ENCODE peak calls at places on chromosomes 7 and 10, in six cellular contexts. K is lower lobe of right lung, M is psoas muscle, S is Karpas-422, T is fibroblast of lung, Q is heart right ventricle. L is an unnamed sample.

GRCh38 chr10:124000792-124001201 is 92.6 kb downstream of the CHST15 start:
- DNase-seq in T (no peak), Q (no peak), K (no peak), S (no peak), M (no peak), L (peak; percentile 63)

GRCh38 chr10:119962837-119963236 is 70.3 kb downstream of the SEC23IP start:
- DNase-seq in T (no peak), M (no peak), Q (no peak), S (no peak), K (no peak), L (no peak)

GRCh38 chr7:101108961-101109360 is 17.9 kb upstream of the SERPINE1 start:
- DNase-seq in K (no peak), S (no peak), M (no peak), T (no peak), Q (no peak), L (no peak)

GRCh38 chr10:130729876-130730275 is 581.6 kb downstream of the TCERG1L start:
- DNase-seq in Q (no peak), K (no peak), S (no peak), T (no peak), M (no peak), L (no peak)

GRCh38 chr7:133761459-133761858 is 365.7 kb upstream of the LRGUK start:
- DNase-seq in M (no peak), K (no peak), T (no peak), S (no peak), Q (no peak), L (no peak)

GRCh38 chr7:135168001-135168400 is 2.5 kb downstream of the CYREN start:
- DNase-seq in S (no peak), Q (no peak), K (peak; percentile 70), M (peak; percentile 84), T (no peak), L (no peak)

GRCh38 chr10:42992156-42992956 is 84.5 kb upstream of the RET start:
- DNase-seq in K (no peak), M (peak; percentile 33), T (no peak), Q (no peak), S (no peak), L (no peak)

GRCh38 chr10:24207781-24208611 is 942 bp upstream of the KIAA1217 start:
- DNase-seq in S (no peak), Q (no peak), T (peak; percentile 30), M (no peak), K (no peak), L (no peak)

DNA sequence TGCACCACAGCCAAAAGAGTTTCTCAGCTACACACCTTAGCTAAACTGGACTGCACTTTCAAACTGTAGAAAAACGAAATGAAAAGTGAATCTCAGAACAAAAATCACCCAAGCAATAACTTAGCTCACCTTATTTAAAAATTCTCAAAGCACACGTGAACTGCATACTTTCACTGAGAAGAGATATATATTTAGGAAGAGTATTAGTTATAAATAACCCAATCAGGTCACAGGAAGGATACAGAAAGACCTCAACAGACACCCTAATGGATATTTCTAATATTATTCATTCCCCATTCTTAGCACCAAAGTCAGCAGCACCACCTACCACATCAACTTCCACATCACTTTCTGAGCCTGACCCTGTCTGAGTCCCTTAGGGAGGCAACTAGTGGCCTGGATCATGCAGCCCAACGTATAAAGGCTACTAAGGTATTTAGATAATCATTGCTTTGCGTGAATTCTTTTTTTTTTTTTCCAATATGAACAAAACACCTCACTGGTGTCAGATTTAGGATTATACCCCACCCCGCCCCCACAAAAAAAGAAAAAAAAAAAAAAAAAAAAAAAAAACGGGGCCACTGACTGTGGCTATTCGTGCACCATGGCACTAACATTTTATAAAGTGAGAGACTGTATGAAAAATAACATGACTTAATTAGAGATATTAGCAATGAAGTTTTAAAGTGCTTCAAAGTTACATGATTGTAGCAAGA is 2.6 kb downstream of the ABI1 start:
- DNase-seq in M (no peak), Q (no peak), S (peak; percentile 73), T (no peak), K (no peak), L (no peak)
- H3K4me1 ChIP-seq in M (peaks cover 46% of the 10 kb centered on the region), Q (peaks cover 64% of the 10 kb centered on the region), S (peaks cover 33% of the 10 kb centered on the region), T (no peaks in the 10 kb centered on the region), K (peaks cover 57% of the 10 kb centered on the region), L (peaks cover 30% of the 10 kb centered on the region)

GRCh38 chr10:3391657-3392056 is 219.1 kb upstream of the PITRM1 start:
- DNase-seq in M (no peak), S (no peak), T (no peak), K (no peak), Q (no peak), L (no peak)
- H3K4me3 ChIP-seq in M (no peak overlapping the region), S (no peak overlapping the region), T (no peak overlapping the region), K (no peak overlapping the region), Q (no peak overlapping the region), L (no peak overlapping the region)

DNA sequence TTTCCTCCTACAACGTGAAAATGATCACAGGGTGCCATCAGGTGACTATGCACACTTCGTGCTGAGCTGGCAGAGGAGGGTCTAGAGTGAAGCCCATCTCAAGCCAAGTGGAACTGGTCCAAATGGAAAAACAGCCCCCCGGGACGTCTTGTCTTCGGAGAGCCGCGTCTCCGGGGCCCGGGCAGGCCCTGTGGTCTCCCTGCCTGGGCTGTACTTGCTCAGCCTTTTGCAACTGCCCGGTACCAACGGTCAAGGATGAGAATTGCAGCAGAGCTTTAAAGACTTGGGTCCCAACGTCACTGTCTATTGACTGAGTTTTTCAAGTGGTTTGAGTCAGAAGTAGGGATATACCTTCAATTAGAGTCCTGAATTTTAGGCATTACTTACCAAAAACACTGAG is 315.5 kb downstream of the PTPRN2 start:
- DNase-seq in T (no peak), S (no peak), M (peak; percentile 8), Q (no peak), K (no peak), L (no peak)
- H3K9me3 ChIP-seq in T (no peaks in the 10 kb centered on the region), S (no peaks in the 10 kb centered on the region), M (no peaks in the 10 kb centered on the region), Q (no peaks in the 10 kb centered on the region), K (no peaks in the 10 kb centered on the region), L (no peaks in the 10 kb centered on the region)

DNA sequence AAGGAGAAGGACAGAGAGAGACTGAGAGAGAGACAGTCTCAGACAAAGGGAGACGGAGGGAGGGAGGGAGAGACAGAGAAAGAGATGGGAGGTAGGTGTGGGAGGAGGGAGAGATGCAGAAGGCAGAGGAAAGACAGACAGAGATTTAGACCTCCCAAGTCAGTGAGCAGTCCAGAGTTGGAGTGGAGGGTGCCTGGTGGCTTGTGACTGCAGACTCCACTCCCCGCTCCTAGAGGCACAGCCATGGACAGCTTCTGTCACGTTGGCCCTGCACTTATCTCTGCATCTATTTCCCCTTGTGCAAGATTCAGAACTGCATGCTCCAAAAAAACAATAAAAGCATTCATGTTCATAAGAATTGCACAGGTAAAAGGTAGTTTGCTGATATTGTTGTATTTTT is 10.7 kb downstream of the IKZF1 start:
- DNase-seq in K (no peak), S (no peak), T (no peak), M (no peak), Q (no peak), L (no peak)
- H3K4me1 ChIP-seq in K (peaks cover 23% of the 10 kb centered on the region), S (peaks cover 98% of the 10 kb centered on the region), T (no peaks in the 10 kb centered on the region), M (no peaks in the 10 kb centered on the region), Q (no peaks in the 10 kb centered on the region), L (no peaks in the 10 kb centered on the region)

DNA sequence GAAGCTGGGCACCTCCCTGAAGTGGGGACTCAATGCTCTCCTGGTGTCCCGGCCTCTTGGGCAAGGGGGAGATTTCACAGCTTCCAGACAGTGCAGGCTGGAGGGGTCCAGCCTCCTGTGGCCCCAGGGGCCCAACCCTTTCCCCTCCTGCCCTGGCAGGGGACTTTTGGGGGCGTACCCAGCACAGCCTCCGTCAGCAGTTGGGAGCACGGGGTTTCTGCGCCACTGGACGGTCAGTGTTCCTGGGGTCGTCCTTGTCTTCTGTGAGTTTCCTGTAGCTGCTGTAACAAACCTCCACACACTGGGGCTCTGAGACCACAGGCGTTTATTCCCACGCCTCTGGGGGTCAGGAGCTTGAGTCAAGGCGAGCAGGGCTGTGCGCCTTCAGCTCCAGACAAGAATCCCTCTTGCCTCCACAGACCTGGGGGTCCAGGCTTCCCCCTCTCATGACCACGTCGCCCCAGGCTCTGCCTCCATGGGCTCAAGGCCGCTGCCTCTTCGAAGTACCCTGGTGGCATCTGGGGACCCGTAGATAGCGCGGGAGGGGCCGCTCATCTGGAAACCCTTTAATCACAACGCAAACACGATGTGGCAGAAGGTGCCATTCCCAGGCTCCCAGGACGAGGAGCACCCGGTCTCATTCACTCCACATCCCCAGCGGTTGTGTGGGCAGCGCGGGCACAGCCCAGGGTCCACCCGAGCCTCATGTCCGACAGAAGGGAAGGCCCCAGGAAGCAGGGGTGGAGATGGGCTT is 14.0 kb downstream of the PWWP2B start:
- DNase-seq in K (no peak), M (no peak), T (no peak), Q (no peak), S (no peak), L (no peak)
- H3K4me3 ChIP-seq in K (peak overlapping the region; percentile 21), M (no peak overlapping the region), T (no peak overlapping the region), Q (no peak overlapping the region), S (no peak overlapping the region), L (no peak overlapping the region)

DNA sequence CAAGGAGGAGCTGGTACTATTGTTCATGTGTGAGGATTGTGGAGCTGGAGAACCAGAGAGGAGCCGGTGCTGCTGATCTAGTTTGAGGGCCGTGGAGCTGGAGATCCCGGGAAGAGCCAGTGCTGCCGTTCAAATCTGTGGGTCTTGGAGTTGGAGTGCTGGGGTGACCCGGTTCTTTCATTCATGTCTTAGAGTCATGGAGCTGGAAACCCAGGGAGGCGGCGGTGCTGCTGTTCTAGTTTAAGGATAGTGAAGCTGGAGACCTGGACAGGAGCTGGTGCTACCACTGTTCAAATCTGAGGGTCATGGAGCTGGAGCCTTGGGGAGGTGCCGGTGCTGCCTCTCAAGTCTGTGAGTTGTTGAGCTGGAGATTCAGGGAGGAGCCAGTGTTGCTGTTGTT is 88.5 kb upstream of the ZNF479 start:
- DNase-seq in T (no peak), M (no peak), K (peak; percentile 20), Q (no peak), S (no peak), L (no peak)
- H3K9me3 ChIP-seq in T (no peaks in the 10 kb centered on the region), M (no peaks in the 10 kb centered on the region), K (no peaks in the 10 kb centered on the region), Q (no peaks in the 10 kb centered on the region), S (no peaks in the 10 kb centered on the region), L (peaks cover 4% of the 10 kb centered on the region)

DNA sequence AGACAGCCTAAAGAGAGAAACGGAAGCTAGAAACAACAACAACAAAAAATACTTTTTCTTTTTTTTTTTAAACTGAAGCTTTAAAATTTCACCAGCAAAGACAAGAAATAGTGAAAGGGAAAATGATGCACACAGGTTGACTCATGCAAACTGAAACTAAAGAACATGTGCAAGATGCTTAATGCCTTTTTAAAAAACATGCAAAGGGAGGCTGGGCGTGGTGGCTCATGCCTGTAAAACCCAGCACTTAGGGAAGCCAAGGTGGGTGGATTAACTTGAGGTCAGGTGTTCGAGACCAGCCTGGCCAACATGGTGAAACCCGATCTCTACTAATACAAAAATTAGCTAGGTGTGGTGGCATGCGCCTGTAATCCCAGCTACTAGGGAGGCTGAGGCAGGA is 15.1 kb upstream of the CUBN start:
- DNase-seq in T (peak; percentile 15), K (no peak), S (no peak), M (no peak), Q (no peak), L (no peak)
- H3K4me1 ChIP-seq in T (peaks cover 3% of the 10 kb centered on the region), K (no peaks in the 10 kb centered on the region), S (no peaks in the 10 kb centered on the region), M (no peaks in the 10 kb centered on the region), Q (no peaks in the 10 kb centered on the region), L (peaks cover 3% of the 10 kb centered on the region)

DNA sequence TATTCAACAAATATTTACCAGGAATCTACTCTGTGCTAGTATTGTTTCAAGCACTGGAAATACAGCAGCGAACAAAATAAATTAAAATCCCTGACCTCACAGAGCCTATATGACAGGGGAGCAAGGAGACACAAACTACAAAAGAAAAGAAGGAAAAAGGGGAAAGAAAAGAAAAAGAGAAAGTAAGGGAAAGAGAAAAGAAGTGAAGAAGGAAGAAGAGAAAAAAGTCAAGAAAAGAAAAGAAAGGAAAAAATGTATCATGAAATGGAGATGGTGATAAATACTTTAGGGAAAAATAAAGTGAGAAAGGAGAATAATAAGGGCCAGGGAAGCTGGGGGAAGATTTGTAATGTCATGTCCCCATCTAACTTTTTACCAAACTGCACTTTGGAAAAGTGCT is 14.9 kb downstream of the C10orf88 start:
- DNase-seq in K (no peak), M (no peak), T (no peak), Q (no peak), S (no peak), L (no peak)
- H3K4me3 ChIP-seq in K (no peak overlapping the region), M (no peak overlapping the region), T (no peak overlapping the region), Q (no peak overlapping the region), S (no peak overlapping the region), L (no peak overlapping the region)